ENCODE peak calls at places on chromosomes 5 and 9, in five cellular contexts. L, Y, K, Z and O are unnamed samples.

GRCh38 chr9:108994695-108995094 is 18.6 kb downstream of the CTNNAL1 start:
- DNase-seq in Z (peak), Y (peak), K (peak), L (no peak), O (no peak)

GRCh38 chr5:131634666-131634995 is 398 bp downstream of the RAPGEF6 start:
- DNase-seq in Z (peak), K (peak), L (no peak), Y (peak), O (no peak)

GRCh38 chr5:111954516-111955337 is 197.7 kb upstream of the NREP start:
- DNase-seq in L (no peak), Z (peak), Y (no peak), K (peak), O (no peak)

GRCh38 chr9:79559501-79560181 is 12.1 kb upstream of the TLE4 start:
- DNase-seq in Y (no peak), L (no peak), K (no peak), Z (peak), O (no peak)

GRCh38 chr9:33686942-33687341 is 108.4 kb upstream of the PRSS3 start:
- DNase-seq in Y (no peak), K (no peak), L (no peak), Z (no peak), O (no peak)

GRCh38 chr9:84230355-84231136 is 110.0 kb downstream of the SLC28A3 start:
- DNase-seq in K (peak), Y (no peak), Z (peak), L (no peak), O (no peak)

GRCh38 chr5:176562189-176562588 is 13.0 kb downstream of the CDHR2 start:
- DNase-seq in Z (no peak), K (no peak), L (no peak), Y (no peak), O (no peak)

GRCh38 chr5:137954131-137954879 is 65.0 kb downstream of the PKD2L2 start:
- DNase-seq in L (peak), Z (peak), K (peak), Y (peak), O (no peak)

GRCh38 chr5:177429248-177430045 is 3.0 kb downstream of the GRK6 start:
- DNase-seq in Y (peak), L (no peak), Z (no peak), K (no peak), O (no peak)

GRCh38 chr5:123204224-123204623 is 115.2 kb downstream of the PRDM6 start:
- DNase-seq in L (no peak), K (peak), Y (no peak), Z (peak), O (no peak)

GRCh38 chr9:127139071-127139731 is 16.8 kb upstream of the ANGPTL2 start:
- DNase-seq in L (no peak), K (no peak), Y (no peak), Z (no peak), O (no peak)

GRCh38 chr5:133316346-133317343 is 264.8 kb downstream of the HSPA4 start:
- DNase-seq in L (no peak), Z (no peak), K (no peak), Y (no peak), O (no peak)

GRCh38 chr5:133321286-133321832 is 269.5 kb downstream of the HSPA4 start:
- DNase-seq in Z (no peak), Y (no peak), K (no peak), L (no peak), O (no peak)

GRCh38 chr5:133319905-133320520 is 268.2 kb downstream of the HSPA4 start:
- DNase-seq in Z (no peak), L (no peak), K (peak), Y (no peak), O (no peak)

GRCh38 chr5:133317558-133317957 is 265.7 kb downstream of the HSPA4 start:
- DNase-seq in K (no peak), Y (no peak), Z (no peak), L (no peak), O (no peak)

GRCh38 chr5:133319244-133319643 is 267.4 kb downstream of the HSPA4 start:
- DNase-seq in L (no peak), Z (no peak), Y (no peak), K (no peak), O (no peak)
- H3K4me3 ChIP-seq in L (no peak), Z (no peak), Y (no peak), K (no peak), O (no peak)

GRCh38 chr9:115877852-115878450 is 275.6 kb upstream of the PAPPA start:
- DNase-seq in L (no peak), K (peak), Y (no peak), Z (no peak), O (no peak)
- TF ChIP-seq CTCF in L (no peak), K (no peak), Y (no peak), Z (no peak), O (no peak)

DNA sequence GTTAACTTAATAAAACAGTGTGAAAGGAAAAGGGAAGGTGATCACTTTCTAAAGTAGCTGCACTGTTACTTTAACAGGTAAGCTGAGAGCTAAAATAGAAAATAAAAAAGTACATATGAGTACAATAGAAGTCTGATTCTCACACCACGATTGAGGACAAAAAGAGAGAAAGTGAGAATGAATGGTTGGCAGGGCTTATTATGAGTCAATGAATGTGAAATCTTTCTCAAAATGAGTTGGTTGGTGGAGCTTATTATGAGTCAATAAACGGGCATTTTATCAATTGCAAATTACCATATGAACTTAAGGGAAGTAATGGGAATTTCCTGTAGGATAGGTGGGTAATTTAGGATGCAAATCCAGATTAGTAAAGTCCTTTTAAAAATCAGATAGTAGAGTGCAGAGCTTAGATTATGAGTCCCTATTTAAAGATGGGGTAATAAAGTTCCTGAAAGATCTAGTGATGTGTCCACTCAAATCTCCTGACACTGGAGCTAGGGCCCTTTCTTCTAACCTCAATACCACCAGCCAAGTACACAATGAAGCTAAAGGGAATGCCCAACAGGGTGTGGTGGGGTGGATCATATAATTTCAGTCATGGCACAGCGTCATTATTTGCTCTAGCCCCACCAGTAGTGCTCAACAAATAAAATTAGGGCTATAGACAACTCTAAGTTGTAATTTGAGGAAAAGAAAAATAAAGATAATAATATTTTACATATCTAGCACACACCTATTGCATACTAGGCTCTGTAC is 21.1 kb upstream of the TLR4 start:
- DNase-seq in Y (no peak), Z (no peak), K (peak), L (no peak), O (no peak)
- H3K4me3 ChIP-seq in Y (no peak), Z (no peak), K (no peak), L (no peak), O (no peak)

GRCh38 chr9:36865731-36866635 is 168.1 kb downstream of the PAX5 start:
- DNase-seq in K (no peak), Y (no peak), L (no peak), Z (no peak), O (no peak)

GRCh38 chr9:36868591-36869282 is 165.3 kb downstream of the PAX5 start:
- DNase-seq in Z (no peak), K (no peak), Y (no peak), L (no peak), O (no peak)

GRCh38 chr9:36867241-36867640 is 166.8 kb downstream of the PAX5 start:
- DNase-seq in Y (no peak), Z (no peak), K (no peak), L (no peak), O (no peak)

GRCh38 chr9:36867672-36868471 is 166.2 kb downstream of the PAX5 start:
- DNase-seq in K (no peak), Y (no peak), Z (no peak), L (no peak), O (no peak)

DNA sequence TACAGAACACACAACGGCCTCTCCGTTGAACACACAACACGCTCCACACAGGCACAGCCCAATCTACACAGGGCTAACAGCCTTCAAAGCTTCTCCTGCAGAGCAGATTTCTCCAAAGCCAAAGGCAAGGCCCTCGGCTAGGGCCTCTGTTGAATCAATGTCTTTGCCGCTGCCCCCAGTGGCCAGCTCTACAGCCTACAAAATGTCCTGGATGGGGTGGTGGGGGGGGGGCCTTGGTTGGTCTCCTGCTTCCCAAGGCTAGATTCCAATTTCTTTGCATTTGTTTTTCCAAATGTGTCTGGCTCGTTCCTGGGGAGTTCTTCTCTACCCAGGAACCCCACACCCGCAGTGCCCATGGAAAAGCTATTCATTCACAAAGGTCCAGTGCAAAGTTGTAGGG is 167.2 kb downstream of the PAX5 start:
- DNase-seq in Y (no peak), Z (no peak), L (no peak), K (no peak), O (no peak)
- TF ChIP-seq CTCF in Y (no peak), Z (no peak), L (no peak), K (peak), O (no peak)

GRCh38 chr5:149271717-149272558 is at the start of gene AFAP1L1:
- DNase-seq in L (no peak), Z (peak), Y (peak), K (peak), O (peak)
- H3K4me3 ChIP-seq in L (peak), Z (peak), Y (peak), K (peak), O (peak)

GRCh38 chr9:89234186-89234585 is 55.6 kb upstream of the SHC3 start:
- DNase-seq in Z (no peak), Y (no peak), K (no peak), L (no peak), O (no peak)

GRCh38 chr9:89236955-89237573 is 58.4 kb upstream of the SHC3 start:
- DNase-seq in Y (no peak), Z (no peak), K (no peak), L (no peak), O (no peak)

DNA sequence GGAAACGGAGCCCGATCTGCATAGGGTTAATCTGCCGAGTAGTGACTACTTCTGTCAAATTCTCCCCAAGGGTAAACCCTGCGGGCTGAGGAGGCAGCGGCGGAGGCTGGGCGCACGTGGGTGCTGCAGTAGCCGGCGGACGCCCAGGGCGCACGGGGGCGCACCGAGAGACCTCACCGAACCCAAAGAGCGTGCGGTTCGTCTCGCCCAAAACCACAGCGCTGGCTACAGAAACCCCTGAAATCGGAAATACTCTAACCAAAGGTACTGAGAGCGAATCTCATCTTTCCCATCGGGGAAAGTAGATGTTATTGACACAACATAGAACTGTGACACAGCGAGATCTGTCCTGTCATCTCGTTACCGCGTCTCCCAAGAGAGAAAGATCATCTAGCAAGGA is 56.0 kb upstream of the SHC3 start:
- DNase-seq in Y (no peak), L (no peak), Z (peak), K (peak), O (no peak)
- TF ChIP-seq CTCF in Y (no peak), L (peak), Z (peak), K (peak), O (no peak)

GRCh38 chr5:66669086-66669861 is 73.1 kb downstream of the MAST4 start:
- DNase-seq in Z (no peak), K (no peak), L (no peak), Y (no peak), O (no peak)

GRCh38 chr5:66666778-66667177 is 70.6 kb downstream of the MAST4 start:
- DNase-seq in K (no peak), Z (no peak), Y (no peak), L (no peak), O (no peak)

GRCh38 chr5:66671305-66671704 is 75.1 kb downstream of the MAST4 start:
- DNase-seq in Z (no peak), Y (no peak), K (no peak), L (no peak), O (no peak)

GRCh38 chr5:66674802-66675201 is 78.6 kb downstream of the MAST4 start:
- DNase-seq in Y (no peak), K (no peak), L (no peak), Z (no peak), O (no peak)

GRCh38 chr5:66669862-66670195 is 73.6 kb downstream of the MAST4 start:
- DNase-seq in K (no peak), Z (no peak), L (no peak), Y (no peak), O (no peak)
- H3K4me3 ChIP-seq in K (no peak), Z (no peak), L (no peak), Y (no peak), O (no peak)